ENCODE peak calls at places on chromosomes 1 and 21, in nine cellular contexts. Y is hepatocyte, P is tibial artery, Z is coronary artery, J is pancreas, K is lower lobe of right lung, Q is H9, F is aorta, U is RWPE1. M is an unnamed sample.
A peak's percentile ranks its signal among the peaks of the same experiment; 100 is the strongest.

GRCh38 chr1:77468556-77468955 is 186.7 kb downstream of the AK5 start:
- DNase-seq in K (no peak), Q (no peak), Z (no peak), J (no peak), F (no peak), P (no peak), Y (no peak), U (no peak), M (no peak)

GRCh38 chr1:92277105-92277504 is 21.7 kb downstream of the GLMN start:
- DNase-seq in Y (no peak), Q (no peak), K (no peak), F (no peak), J (no peak), U (peak; percentile 42), P (no peak), Z (no peak), M (no peak)

GRCh38 chr21:42366292-42367010 is at the start of gene TFF1:
- DNase-seq in U (no peak), J (no peak), K (no peak), Z (no peak), Q (no peak), F (no peak), P (no peak), Y (peak; percentile 84), M (no peak)

GRCh38 chr1:209580577-209580976 is 2.9 kb upstream of the CAMK1G start:
- DNase-seq in F (no peak), Q (no peak), Y (no peak), P (no peak), J (no peak), K (no peak), Z (no peak), U (no peak), M (no peak)

GRCh38 chr1:160489513-160490261 is 33.4 kb downstream of the SLAMF6 start:
- DNase-seq in Q (no peak), J (no peak), U (no peak), K (no peak), P (no peak), F (no peak), Z (no peak), Y (no peak), M (no peak)

GRCh38 chr1:31984419-31985347 is 29.0 kb upstream of the KHDRBS1 start:
- DNase-seq in Z (no peak), U (no peak), Q (no peak), F (no peak), Y (no peak), P (no peak), K (no peak), J (no peak), M (no peak)

GRCh38 chr1:230112131-230112701 is 45.2 kb downstream of the GALNT2 start:
- DNase-seq in Q (no peak), Z (no peak), U (no peak), P (no peak), F (no peak), Y (no peak), J (no peak), K (no peak), M (no peak)

GRCh38 chr21:17925000-17925610 is 105.9 kb upstream of the C21orf91 start:
- DNase-seq in Y (peak; percentile 84), Q (peak; percentile 61), J (no peak), U (peak; percentile 73), F (no peak), Z (no peak), K (no peak), P (peak; percentile 34), M (no peak)

GRCh38 chr1:204513117-204513716 is 3.0 kb upstream of the MDM4 start:
- DNase-seq in Z (no peak), K (peak; percentile 78), U (no peak), Q (no peak), P (no peak), Y (no peak), F (no peak), J (no peak), M (peak; percentile 70)

GRCh38 chr21:45319461-45320211 is 31.9 kb upstream of the POFUT2 start:
- DNase-seq in Q (peak; percentile 28), P (peak; percentile 73), Y (no peak), F (peak; percentile 93), Z (peak; percentile 94), U (no peak), J (peak; percentile 52), K (no peak), M (no peak)

GRCh38 chr1:155007253-155007828 is 4.7 kb downstream of the ZBTB7B start:
- DNase-seq in F (peak; percentile 86), J (peak; percentile 91), Z (no peak), K (no peak), U (no peak), Q (no peak), P (no peak), Y (no peak), M (peak; percentile 84)

GRCh38 chr1:203045821-203046594 is 19.7 kb downstream of the PPFIA4 start:
- DNase-seq in P (no peak), Z (no peak), Y (no peak), U (no peak), Q (no peak), J (no peak), F (peak; percentile 70), K (no peak), M (no peak)

GRCh38 chr1:22044690-22045420 is 7.7 kb upstream of the CDC42 start:
- DNase-seq in Y (no peak), P (no peak), K (no peak), J (no peak), U (peak; percentile 34), Z (no peak), F (no peak), Q (no peak), M (no peak)

GRCh38 chr1:205907794-205908193 is 35.5 kb downstream of the SLC26A9 start:
- DNase-seq in Z (no peak), P (no peak), Y (peak; percentile 30), Q (no peak), U (peak; percentile 52), J (no peak), F (no peak), K (no peak), M (no peak)

GRCh38 chr1:201167625-201167991 is 13.3 kb upstream of the TMEM9 start:
- DNase-seq in P (no peak), Z (no peak), Y (no peak), J (no peak), U (no peak), K (no peak), Q (no peak), F (no peak), M (no peak)
- H3K27ac ChIP-seq in P (no peak overlapping the region), Z (no peak overlapping the region), Y (no peak overlapping the region), J (no peak overlapping the region), U (no peak overlapping the region), K (no peak overlapping the region), Q (no peak overlapping the region), F (no peak overlapping the region), M (no peak overlapping the region)

GRCh38 chr1:98323906-98324358 is 337.6 kb upstream of the SNX7 start:
- DNase-seq in P (peak; percentile 31), Q (peak; percentile 51), K (no peak), Z (peak; percentile 79), F (peak; percentile 73), U (peak; percentile 72), J (no peak), Y (peak; percentile 46), M (peak; percentile 45)

GRCh38 chr1:98328855-98329254 is 332.7 kb upstream of the SNX7 start:
- DNase-seq in Z (no peak), Q (no peak), U (no peak), P (no peak), K (no peak), J (no peak), Y (no peak), F (no peak), M (no peak)

GRCh38 chr1:98330224-98330623 is 331.3 kb upstream of the SNX7 start:
- DNase-seq in F (no peak), Z (no peak), P (no peak), Q (no peak), U (no peak), J (no peak), Y (no peak), K (no peak), M (no peak)

GRCh38 chr1:98325646-98326441 is 335.7 kb upstream of the SNX7 start:
- DNase-seq in F (peak; percentile 91), U (peak; percentile 26), P (peak; percentile 92), K (no peak), Z (peak; percentile 87), Y (peak; percentile 31), J (no peak), Q (no peak), M (peak; percentile 59)

GRCh38 chr1:98327151-98327918 is 334.2 kb upstream of the SNX7 start:
- DNase-seq in K (no peak), F (no peak), J (no peak), Q (no peak), Z (no peak), U (no peak), Y (no peak), P (no peak), M (no peak)
- H3K27ac ChIP-seq in K (no peak overlapping the region), F (peak overlapping the region; percentile 82), J (no peak overlapping the region), Q (no peak overlapping the region), Z (peak overlapping the region; percentile 75), U (peak overlapping the region; percentile 94), Y (no peak overlapping the region), P (peak overlapping the region; percentile 72), M (peak overlapping the region; percentile 22)

GRCh38 chr1:237232501-237232900 is 190.5 kb downstream of the RYR2 start:
- DNase-seq in P (no peak), F (no peak), U (no peak), Q (peak; percentile 56), K (no peak), Y (no peak), Z (no peak), J (no peak), M (no peak)

GRCh38 chr1:237239248-237239647 is 197.3 kb downstream of the RYR2 start:
- DNase-seq in U (no peak), J (no peak), K (no peak), Z (no peak), F (no peak), Y (no peak), P (no peak), Q (peak; percentile 81), M (no peak)

GRCh38 chr1:237237721-237238120 is 195.7 kb downstream of the RYR2 start:
- DNase-seq in U (no peak), Z (no peak), F (no peak), J (no peak), P (no peak), K (no peak), Y (no peak), Q (no peak), M (no peak)

GRCh38 chr1:237229333-237229732 is 187.3 kb downstream of the RYR2 start:
- DNase-seq in Z (no peak), U (no peak), K (no peak), P (no peak), Y (no peak), J (no peak), F (no peak), Q (no peak), M (no peak)

GRCh38 chr1:237235080-237235479 is 193.1 kb downstream of the RYR2 start:
- DNase-seq in U (no peak), Y (no peak), Z (no peak), Q (no peak), P (no peak), K (peak; percentile 48), J (no peak), F (no peak), M (peak; percentile 47)
- H3K27ac ChIP-seq in U (no peak overlapping the region), Y (no peak overlapping the region), Z (no peak overlapping the region), Q (no peak overlapping the region), P (peak overlapping the region; percentile 50), K (no peak overlapping the region), J (no peak overlapping the region), F (no peak overlapping the region), M (no peak overlapping the region)

DNA sequence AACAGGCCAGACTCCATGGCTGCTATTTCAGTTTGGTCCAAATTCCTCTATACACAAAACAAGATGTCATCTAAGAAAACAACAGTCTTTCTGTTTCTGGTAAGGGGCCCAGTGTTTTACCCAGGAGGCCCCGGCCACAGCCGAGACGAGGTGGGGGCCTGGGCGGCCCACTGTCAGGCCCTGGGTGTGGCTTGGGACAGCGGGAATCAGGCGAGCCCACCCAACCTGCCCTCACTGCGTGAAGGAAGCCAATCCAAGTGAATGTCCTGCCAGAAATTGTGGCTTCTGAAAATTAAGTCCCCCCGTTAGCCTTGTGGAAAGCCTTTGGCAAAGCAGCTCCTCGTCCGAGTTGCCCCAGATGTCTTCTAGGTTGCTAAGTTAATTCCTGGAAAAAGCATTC is 31.2 kb upstream of the GPR153 start:
- DNase-seq in Q (no peak), U (no peak), P (no peak), Y (no peak), K (no peak), J (no peak), F (no peak), Z (no peak), M (no peak)
- H3K27ac ChIP-seq in Q (no peak overlapping the region), U (peak overlapping the region; percentile 19), P (no peak overlapping the region), Y (no peak overlapping the region), K (no peak overlapping the region), J (no peak overlapping the region), F (no peak overlapping the region), Z (no peak overlapping the region), M (no peak overlapping the region)

M was measured in left lung.